ENCODE peak calls at places on chromosomes 11 and 22, in nine cellular contexts. X is left cardiac atrium; T is stimulated activated CD4-positive, alpha-beta T cell treated with anti-CD3 and anti-CD28 coated beads, Interleukin-1b, Interleukin-23, amount 100 ng/mL, for 1 hour; A is germinal center; F is cardiac septum; D is stimulated activated CD8-positive, alpha-beta memory T cell treated with anti-CD3 and anti-CD28 coated beads, Interleukin-4, amount 100 ng/mL, for 1 hour; N is mesothelial cell of epicardium; E is KG1; S is T-helper 17 cell. Q is an unnamed sample.

GRCh38 chr11:10298342-10298741 is 4.3 kb upstream of the SBF2 start:
- DNase-seq in X (no peak), T (no peak), N (no peak), A (peak; percentile 14), E (no peak), F (no peak), S (no peak), D (no peak), Q (no peak)

GRCh38 chr11:76153609-76153949 is 52.7 kb downstream of the WNT11 start:
- DNase-seq in A (no peak), D (no peak), F (no peak), X (no peak), N (no peak), T (no peak), S (no peak), E (no peak), Q (no peak)

GRCh38 chr11:14969922-14970323 is 2.2 kb downstream of the CALCA start:
- DNase-seq in T (peak; percentile 44), F (no peak), E (no peak), D (no peak), X (peak; percentile 25), S (no peak), N (peak; percentile 40), A (no peak), Q (no peak)

GRCh38 chr11:117146521-117146920 is 2.4 kb downstream of the PAFAH1B2 start:
- DNase-seq in S (no peak), N (no peak), A (no peak), F (no peak), T (no peak), X (no peak), E (no peak), D (no peak), Q (peak; percentile 35)

GRCh38 chr11:72446929-72447753 is 12.8 kb upstream of the CLPB start:
- DNase-seq in D (no peak), E (peak; percentile 68), A (peak; percentile 63), T (no peak), X (no peak), F (no peak), N (no peak), S (no peak), Q (no peak)

GRCh38 chr11:70503201-70503877 is 105.0 kb downstream of the CTTN start:
- DNase-seq in S (no peak), E (no peak), T (no peak), F (no peak), X (no peak), A (no peak), D (no peak), N (no peak), Q (no peak)

GRCh38 chr22:24060375-24060788 is 49.3 kb downstream of the CABIN1 start:
- DNase-seq in E (no peak), D (no peak), N (no peak), X (peak; percentile 46), T (no peak), S (no peak), F (peak; percentile 63), A (no peak), Q (no peak)

GRCh38 chr11:130606781-130607511 is 158.5 kb downstream of the ADAMTS15 start:
- DNase-seq in X (peak; percentile 80), A (no peak), S (no peak), D (no peak), T (no peak), F (no peak), E (no peak), N (peak; percentile 45), Q (peak; percentile 66)

GRCh38 chr11:65593518-65594414 is 1.8 kb downstream of the KCNK7 start:
- DNase-seq in N (no peak), D (no peak), F (no peak), X (no peak), T (no peak), S (no peak), E (no peak), A (peak; percentile 48), Q (no peak)

GRCh38 chr11:27563201-27563600 is 56.6 kb upstream of the LIN7C start:
- DNase-seq in D (no peak), F (no peak), X (no peak), E (no peak), N (no peak), T (no peak), A (no peak), S (no peak), Q (no peak)

GRCh38 chr11:97111559-97111958 is 721.7 kb downstream of the JRKL start:
- DNase-seq in A (no peak), E (no peak), S (no peak), D (no peak), F (no peak), X (no peak), N (no peak), T (no peak), Q (no peak)

GRCh38 chr11:134558258-134558835 is 146.3 kb upstream of the B3GAT1 start:
- DNase-seq in N (no peak), T (no peak), E (no peak), X (no peak), F (peak; percentile 56), D (no peak), A (no peak), S (no peak), Q (no peak)

GRCh38 chr11:127733552-127733951 is 733.0 kb upstream of the KIRREL3 start:
- DNase-seq in S (no peak), E (peak; percentile 43), T (no peak), N (no peak), X (peak; percentile 21), A (no peak), F (no peak), D (no peak), Q (no peak)

GRCh38 chr11:125202362-125202880 is 37.9 kb downstream of the PKNOX2 start:
- DNase-seq in A (no peak), F (peak; percentile 44), N (no peak), E (no peak), T (no peak), X (no peak), S (no peak), D (no peak), Q (no peak)

GRCh38 chr22:37634505-37635002 is 4.9 kb upstream of the SH3BP1 start:
- DNase-seq in N (no peak), S (no peak), E (no peak), F (no peak), X (no peak), T (no peak), A (no peak), D (no peak), Q (no peak)

GRCh38 chr22:29260601-29261315 is 7.0 kb downstream of the RHBDD3 start:
- DNase-seq in N (no peak), F (no peak), X (no peak), A (no peak), D (no peak), E (no peak), T (no peak), S (no peak), Q (no peak)

GRCh38 chr11:134536677-134537076 is 124.6 kb upstream of the B3GAT1 start:
- DNase-seq in N (no peak), S (no peak), X (no peak), F (no peak), D (no peak), A (no peak), E (no peak), T (no peak), Q (no peak)

GRCh38 chr22:19882446-19883381 is 28.0 kb upstream of the GNB1L start:
- DNase-seq in S (no peak), E (no peak), A (no peak), X (no peak), D (no peak), N (peak; percentile 10), T (no peak), F (peak; percentile 56), Q (no peak)

GRCh38 chr22:29043906-29044575 is 17.6 kb downstream of the C22orf31 start:
- DNase-seq in D (no peak), A (no peak), N (no peak), T (no peak), S (no peak), X (no peak), F (no peak), E (no peak), Q (no peak)

GRCh38 chr11:68506908-68507307 is 46.4 kb downstream of the PPP6R3 start:
- DNase-seq in E (no peak), T (no peak), A (peak; percentile 10), F (no peak), X (no peak), D (no peak), S (no peak), N (no peak), Q (no peak)